ENCODE peak calls at places on chromosomes 11 and 22, in six cellular contexts. V is uterus, W is PC-9, H is colonic mucosa, Z is right lobe of liver, L is breast epithelium. G is an unnamed sample.

GRCh38 chr11:76237914-76238313 is 31.6 kb upstream of the WNT11 start:
- DNase-seq in V (no peak), W (no peak), H (peak), Z (no peak), L (no peak), G (no peak)

GRCh38 chr11:64742087-64742939 is 1.6 kb downstream of the RASGRP2 start:
- DNase-seq in V (peak), W (no peak), H (no peak), Z (peak), L (no peak), G (no peak)

GRCh38 chr11:58647866-58648265 is 25.4 kb downstream of the CNTF start:
- DNase-seq in V (no peak), W (no peak), H (no peak), Z (no peak), L (no peak), G (no peak)

GRCh38 chr11:96257972-96258951 is 84.7 kb downstream of the MAML2 start:
- DNase-seq in V (no peak), W (no peak), H (no peak), Z (no peak), L (no peak), G (no peak)

GRCh38 chr11:79864882-79865281 is 424.1 kb upstream of the TENM4 start:
- DNase-seq in V (no peak), W (peak), H (peak), Z (no peak), L (no peak), G (peak)

GRCh38 chr22:26853071-26853470 is 195.7 kb downstream of the MIAT start:
- DNase-seq in V (no peak), W (no peak), H (no peak), Z (no peak), L (no peak), G (no peak)

GRCh38 chr11:66543263-66544107 is 2.4 kb downstream of the ZDHHC24 start:
- DNase-seq in V (peak), W (no peak), H (peak), Z (peak), L (no peak), G (peak)

GRCh38 chr11:106794058-106794457 is 224.2 kb downstream of the GUCY1A2 start:
- DNase-seq in V (no peak), W (no peak), H (no peak), Z (no peak), L (no peak), G (no peak)

GRCh38 chr11:67301951-67302516 is 1.3 kb upstream of the SSH3 start:
- DNase-seq in V (peak), W (peak), H (peak), Z (peak), L (no peak), G (peak)

GRCh38 chr11:35097814-35098213 is 41.2 kb upstream of the CD44 start:
- DNase-seq in V (no peak), W (no peak), H (no peak), Z (no peak), L (no peak), G (no peak)
- H3K27ac ChIP-seq in V (peak), W (no peak), H (no peak), Z (no peak), L (no peak), G (no peak)

GRCh38 chr22:33842421-33843094 is 77.7 kb downstream of the LARGE1 start:
- DNase-seq in V (no peak), W (no peak), H (no peak), Z (no peak), L (no peak), G (no peak)
- H3K27ac ChIP-seq in V (peak), W (no peak), H (no peak), Z (no peak), L (no peak), G (no peak)

DNA sequence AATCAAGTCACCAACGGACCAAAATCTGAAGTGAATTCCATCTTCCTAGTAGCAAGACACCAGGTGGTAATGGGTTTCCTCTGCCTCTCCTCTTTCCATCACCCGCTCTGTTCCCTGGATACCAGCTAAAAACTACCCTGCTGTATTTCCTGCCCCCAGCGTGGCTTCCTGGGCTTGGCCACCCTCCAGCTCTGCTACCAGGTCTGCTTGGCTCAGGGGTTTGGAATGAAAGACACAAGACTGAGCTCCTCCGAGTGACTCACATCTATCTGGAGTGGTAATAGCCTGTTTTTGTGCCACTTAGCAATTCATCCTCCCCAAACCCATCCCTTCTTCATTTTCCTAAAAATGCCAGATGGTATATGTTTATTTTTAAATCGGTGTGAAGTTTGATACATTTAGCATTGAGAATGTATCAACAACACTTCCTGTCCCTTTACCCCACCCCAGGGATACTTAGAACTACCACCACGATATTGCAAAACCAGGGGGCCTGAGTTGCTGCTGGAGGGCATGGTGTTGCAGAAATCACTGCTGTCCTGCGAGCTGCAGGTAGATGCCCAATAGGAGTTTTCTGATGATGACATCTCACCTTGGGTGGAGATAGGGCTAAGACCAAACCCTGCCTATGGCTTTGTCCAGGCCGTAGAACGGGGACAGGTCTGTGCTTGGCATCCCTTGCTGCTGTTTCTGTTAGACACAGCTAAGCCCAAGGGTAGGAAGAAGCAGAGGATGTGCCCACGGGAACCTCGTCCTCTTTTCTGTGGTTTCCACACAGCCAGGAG is 7.5 kb upstream of the MICAL3 start:
- DNase-seq in V (peak), W (peak), H (no peak), Z (no peak), L (peak), G (peak)
- H3K27ac ChIP-seq in V (peak), W (peak), H (no peak), Z (no peak), L (peak), G (no peak)

GRCh38 chr22:37630839-37631435 is 8.5 kb upstream of the SH3BP1 start:
- DNase-seq in V (no peak), W (no peak), H (no peak), Z (peak), L (no peak), G (no peak)
- H3K27ac ChIP-seq in V (no peak), W (no peak), H (no peak), Z (peak), L (no peak), G (no peak)

DNA sequence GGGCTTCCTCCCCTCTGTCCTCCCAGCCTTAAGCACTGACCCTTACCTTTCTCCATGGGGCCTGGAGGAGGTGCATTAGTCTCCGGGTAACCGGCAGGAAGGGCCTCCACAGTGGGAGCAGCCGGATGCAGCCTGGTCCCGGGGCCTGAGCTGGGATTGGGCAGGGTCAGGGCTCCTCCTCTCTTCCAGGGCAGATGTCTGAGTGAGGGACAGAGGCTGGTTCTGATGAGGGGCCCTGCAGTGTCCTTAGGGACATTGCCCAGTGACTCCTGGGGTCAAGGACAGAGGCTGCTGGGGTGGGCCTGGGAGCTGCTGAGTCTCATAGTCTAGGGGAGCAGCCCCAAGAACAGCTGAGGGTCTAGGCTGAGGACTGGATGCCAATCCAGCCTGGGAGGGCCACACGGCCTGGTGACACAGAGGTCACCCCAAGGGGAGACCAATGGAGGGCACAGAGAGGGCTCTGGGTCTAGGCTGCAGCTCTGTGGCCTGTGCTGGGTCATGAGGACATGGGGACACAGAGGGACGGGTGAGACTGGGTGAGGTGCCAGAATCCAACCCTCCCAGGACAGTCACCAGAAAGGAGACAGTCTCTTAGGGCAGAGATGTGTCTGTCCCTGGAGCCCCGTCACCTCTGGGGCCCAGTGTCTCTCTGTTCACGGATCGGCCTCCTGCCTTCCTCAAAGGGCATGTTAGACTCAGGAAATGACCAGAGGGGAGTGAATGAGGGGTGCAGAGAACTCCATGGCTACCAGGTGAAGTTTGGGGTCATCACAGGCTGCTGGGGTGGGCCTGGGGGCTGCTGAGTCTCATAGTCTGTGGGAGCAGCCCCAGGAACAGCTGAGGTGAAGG is 6.5 kb downstream of the IGLL5 start:
- DNase-seq in V (no peak), W (no peak), H (no peak), Z (no peak), L (no peak), G (no peak)
- H3K27ac ChIP-seq in V (no peak), W (no peak), H (no peak), Z (no peak), L (no peak), G (no peak)

GRCh38 chr22:33850724-33851123 is 69.6 kb downstream of the LARGE1 start:
- DNase-seq in V (no peak), W (no peak), H (no peak), Z (no peak), L (no peak), G (no peak)

GRCh38 chr22:33853200-33854097 is 66.8 kb downstream of the LARGE1 start:
- DNase-seq in V (peak), W (peak), H (peak), Z (peak), L (peak), G (peak)

GRCh38 chr22:33850227-33850626 is 70.0 kb downstream of the LARGE1 start:
- DNase-seq in V (no peak), W (no peak), H (no peak), Z (no peak), L (no peak), G (no peak)

GRCh38 chr22:33851240-33851639 is 69.0 kb downstream of the LARGE1 start:
- DNase-seq in V (no peak), W (no peak), H (no peak), Z (no peak), L (no peak), G (no peak)

DNA sequence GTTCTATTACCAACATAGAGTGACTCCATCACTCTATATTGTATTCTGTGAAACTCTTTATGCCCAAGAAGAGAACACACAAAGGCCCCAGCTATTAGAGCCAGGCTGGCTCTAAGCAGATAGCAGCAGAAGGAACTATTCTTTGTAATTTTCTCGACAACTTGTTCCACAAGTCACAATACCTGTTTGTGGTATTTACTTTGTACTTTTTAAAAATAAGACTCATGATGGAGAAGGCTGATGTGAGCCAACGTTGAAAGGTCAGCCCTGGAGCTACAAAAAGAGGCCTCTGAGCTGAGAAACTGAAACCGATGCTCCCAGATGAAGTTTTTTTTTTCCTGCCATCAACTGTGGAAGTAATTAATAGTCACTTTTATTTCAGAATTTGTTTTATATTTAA is 68.3 kb downstream of the LARGE1 start:
- DNase-seq in V (no peak), W (peak), H (no peak), Z (no peak), L (no peak), G (no peak)
- H3K27ac ChIP-seq in V (peak), W (peak), H (peak), Z (no peak), L (peak), G (no peak)

GRCh38 chr11:102225689-102226562 is 91.4 kb upstream of the BIRC3 start:
- DNase-seq in V (no peak), W (peak), H (no peak), Z (no peak), L (no peak), G (peak)

GRCh38 chr11:102229510-102230119 is 87.7 kb upstream of the BIRC3 start:
- DNase-seq in V (no peak), W (no peak), H (no peak), Z (no peak), L (no peak), G (no peak)

GRCh38 chr11:102230186-102230585 is 87.1 kb upstream of the BIRC3 start:
- DNase-seq in V (no peak), W (no peak), H (no peak), Z (no peak), L (no peak), G (no peak)

GRCh38 chr11:102223859-102224258 is 93.4 kb upstream of the BIRC3 start:
- DNase-seq in V (no peak), W (no peak), H (no peak), Z (no peak), L (no peak), G (no peak)

DNA sequence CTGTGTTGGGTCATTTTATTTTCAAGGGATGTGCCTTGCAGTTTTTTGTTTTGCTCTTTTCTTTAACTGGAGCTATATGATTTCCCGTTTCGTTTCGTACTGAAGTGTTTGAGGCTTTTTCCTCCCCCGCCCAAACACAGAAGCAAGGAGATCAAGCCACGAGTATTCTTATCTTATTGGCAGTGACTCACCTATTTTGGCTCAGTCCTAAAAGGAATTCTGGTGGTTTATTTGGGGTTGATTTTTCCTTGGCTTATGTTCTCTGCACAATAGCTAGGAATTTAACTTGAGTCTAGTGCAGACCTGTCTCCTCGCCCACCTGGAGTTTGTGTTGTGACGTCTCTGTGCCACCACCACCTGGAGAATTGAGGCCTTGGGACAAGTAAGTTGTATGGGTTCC is 90.6 kb upstream of the BIRC3 start:
- DNase-seq in V (no peak), W (peak), H (no peak), Z (no peak), L (peak), G (peak)
- H3K27ac ChIP-seq in V (peak), W (peak), H (no peak), Z (no peak), L (peak), G (peak)